ENCODE peak calls at places on chromosomes 3 and 15, in nine cellular contexts. M, S, J, O, H, P, U, Q and T are unnamed samples.

GRCh38 chr3:119570229-119570628 is 9.1 kb upstream of the ADPRH start:
- DNase-seq in Q (no peak), P (no peak), M (no peak), H (no peak), S (no peak), O (no peak), J (no peak), U (no peak), T (no peak)

GRCh38 chr3:94004301-94004910 is 24.0 kb downstream of the STX19 start:
- DNase-seq in Q (no peak), P (no peak), J (peak), S (no peak), H (no peak), M (peak), U (no peak), O (peak), T (no peak)

GRCh38 chr3:160379628-160380214 is 19.3 kb downstream of the IFT80 start:
- DNase-seq in S (no peak), O (peak), H (no peak), Q (no peak), P (no peak), J (no peak), M (peak), U (no peak), T (no peak)

GRCh38 chr3:149089395-149089794 is 3.1 kb upstream of the HLTF start:
- DNase-seq in Q (no peak), S (no peak), J (no peak), U (no peak), P (no peak), H (no peak), O (no peak), M (no peak), T (no peak)

GRCh38 chr15:38890194-38890593 is 325.6 kb upstream of the RASGRP1 start:
- DNase-seq in Q (no peak), O (no peak), J (no peak), P (no peak), H (no peak), U (no peak), S (no peak), M (no peak), T (no peak)

GRCh38 chr3:125515421-125515820 is 4.6 kb downstream of the SNX4 start:
- DNase-seq in M (no peak), P (no peak), S (no peak), U (no peak), O (no peak), Q (no peak), J (no peak), H (no peak), T (no peak)

GRCh38 chr3:43053291-43053690 is 52.6 kb downstream of the POMGNT2 start:
- DNase-seq in S (no peak), O (no peak), P (peak), M (no peak), J (no peak), U (no peak), H (no peak), Q (no peak), T (no peak)

GRCh38 chr3:134446800-134447199 is 39.0 kb downstream of the ANAPC13 start:
- DNase-seq in U (no peak), Q (no peak), J (no peak), P (no peak), O (no peak), M (no peak), S (no peak), H (no peak), T (no peak)

GRCh38 chr15:33358303-33358702 is 47.5 kb downstream of the RYR3 start:
- DNase-seq in S (no peak), J (no peak), O (no peak), P (no peak), Q (no peak), H (no peak), M (no peak), U (no peak), T (no peak)

GRCh38 chr15:84669726-84670125 is 11.7 kb upstream of the NMB start:
- DNase-seq in Q (no peak), S (no peak), H (no peak), O (no peak), J (no peak), U (no peak), P (no peak), M (no peak), T (no peak)

GRCh38 chr3:37935290-37935668 is 55.3 kb upstream of the VILL start:
- DNase-seq in Q (no peak), S (no peak), P (no peak), J (no peak), O (no peak), U (no peak), M (no peak), H (no peak), T (no peak)

GRCh38 chr3:182349051-182349450 is 444.3 kb upstream of the ATP11B start:
- DNase-seq in O (no peak), S (no peak), P (no peak), M (no peak), Q (no peak), U (no peak), H (no peak), J (no peak), T (no peak)

GRCh38 chr3:122627301-122627700 is 49.9 kb downstream of the PARP15 start:
- DNase-seq in H (no peak), J (no peak), M (no peak), U (no peak), Q (no peak), S (no peak), P (no peak), O (no peak), T (no peak)

GRCh38 chr3:98199020-98199419 is 32.5 kb downstream of the OR5H15 start:
- DNase-seq in U (no peak), H (no peak), M (no peak), O (peak), Q (no peak), P (no peak), J (no peak), S (no peak), T (no peak)

GRCh38 chr15:93986400-93986984 is 244.9 kb upstream of the MCTP2 start:
- DNase-seq in J (no peak), M (no peak), O (no peak), S (no peak), U (no peak), Q (no peak), H (no peak), P (no peak), T (no peak)

GRCh38 chr3:129441782-129442181 is 1.8 kb downstream of the IFT122 start:
- DNase-seq in J (no peak), P (no peak), H (no peak), S (peak), M (no peak), Q (no peak), U (no peak), O (peak), T (no peak)

GRCh38 chr15:58459045-58459444 is 27.3 kb downstream of the LIPC start:
- DNase-seq in J (no peak), H (no peak), P (no peak), Q (no peak), U (no peak), O (no peak), M (no peak), S (no peak), T (no peak)
- H3K27ac ChIP-seq in J (no peak), H (peak), P (peak), Q (peak), U (no peak), O (no peak), M (no peak), S (peak), T (no peak)

DNA sequence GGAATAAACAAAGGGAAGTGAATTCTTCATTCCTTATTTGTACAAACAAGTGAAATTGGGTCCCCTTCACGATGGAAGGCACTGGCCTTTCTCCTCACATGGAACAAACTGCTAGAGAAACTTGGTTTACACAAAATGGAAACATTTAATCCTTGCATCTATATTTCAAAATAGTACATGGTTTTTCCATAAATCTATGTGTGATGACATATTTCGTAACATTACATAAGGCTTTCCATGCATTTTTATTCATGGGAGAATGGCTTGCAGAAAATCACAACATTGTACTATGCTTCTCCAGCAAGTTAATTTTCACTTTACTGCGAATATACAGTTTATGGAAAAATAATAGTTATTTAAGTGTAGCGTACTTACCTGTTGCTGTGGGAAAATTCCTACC is 81.0 kb upstream of the CDIN1 start:
- DNase-seq in S (no peak), Q (no peak), M (no peak), O (no peak), H (no peak), U (no peak), P (no peak), J (no peak), T (no peak)
- H3K27ac ChIP-seq in S (no peak), Q (no peak), M (no peak), O (no peak), H (no peak), U (no peak), P (no peak), J (peak), T (no peak)

DNA sequence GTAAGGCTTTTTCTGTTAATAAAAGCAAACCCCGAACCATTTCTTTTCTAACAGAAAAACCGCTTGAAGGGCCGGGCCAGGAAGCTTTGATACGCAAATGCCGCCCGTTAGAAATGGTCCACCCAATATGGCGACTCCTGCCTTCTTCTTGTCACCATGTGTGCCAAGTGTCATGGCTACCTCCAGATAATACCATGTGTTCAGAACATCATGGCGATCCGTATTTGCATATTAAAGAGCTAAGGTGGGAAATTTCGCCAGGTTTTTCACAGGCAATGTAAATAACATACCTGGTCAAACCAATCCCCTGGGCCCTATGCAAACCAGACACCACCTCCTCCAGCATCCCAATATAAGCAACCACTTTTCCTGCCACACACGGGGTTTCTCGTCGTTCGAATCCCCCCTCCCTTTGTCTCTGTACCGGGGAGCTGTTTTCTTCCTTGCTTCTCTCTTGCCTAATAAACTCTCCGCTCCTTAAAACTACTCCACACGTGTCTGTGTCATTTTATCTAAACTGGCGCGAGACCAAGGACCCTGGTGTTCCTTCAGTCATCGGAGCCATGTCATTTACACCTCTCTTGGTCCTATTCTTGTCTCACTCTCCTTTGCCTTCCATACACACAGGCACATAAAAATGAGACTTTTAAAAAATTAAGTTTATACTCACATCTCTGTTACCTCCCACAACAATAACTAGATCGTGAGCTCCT is 34.5 kb downstream of the NCEH1 start:
- DNase-seq in M (no peak), J (no peak), S (no peak), O (no peak), Q (no peak), H (no peak), U (no peak), P (no peak), T (no peak)
- H3K27ac ChIP-seq in M (peak), J (peak), S (peak), O (no peak), Q (no peak), H (no peak), U (no peak), P (no peak), T (no peak)

GRCh38 chr3:50582083-50582482 is 12.8 kb downstream of the HEMK1 start:
- DNase-seq in S (peak), O (no peak), P (no peak), M (no peak), Q (peak), J (no peak), U (no peak), H (no peak), T (no peak)
- H3K27ac ChIP-seq in S (peak), O (no peak), P (peak), M (no peak), Q (peak), J (no peak), U (no peak), H (no peak), T (no peak)

GRCh38 chr3:57538465-57538864 is 5.7 kb downstream of the DNAH12 start:
- DNase-seq in U (no peak), S (no peak), M (no peak), H (no peak), Q (no peak), O (no peak), J (no peak), P (no peak), T (no peak)
- H3K27ac ChIP-seq in U (no peak), S (no peak), M (no peak), H (no peak), Q (no peak), O (no peak), J (no peak), P (no peak), T (no peak)

GRCh38 chr3:53170325-53171108 is 9.5 kb downstream of the PRKCD start:
- DNase-seq in M (no peak), J (no peak), H (no peak), U (no peak), S (no peak), O (no peak), Q (no peak), P (peak), T (no peak)

GRCh38 chr3:53171109-53171453 is 10.1 kb downstream of the PRKCD start:
- DNase-seq in H (no peak), P (no peak), J (no peak), U (no peak), M (no peak), S (no peak), O (no peak), Q (no peak), T (no peak)

GRCh38 chr3:53169045-53169831 is 8.2 kb downstream of the PRKCD start:
- DNase-seq in S (no peak), P (no peak), H (no peak), O (peak), U (no peak), J (no peak), M (peak), Q (no peak), T (no peak)

GRCh38 chr3:53168175-53168923 is 7.3 kb downstream of the PRKCD start:
- DNase-seq in Q (no peak), O (no peak), U (no peak), S (peak), P (no peak), J (no peak), H (no peak), M (no peak), T (no peak)

GRCh38 chr3:53169832-53170324 is 8.9 kb downstream of the PRKCD start:
- DNase-seq in H (no peak), Q (no peak), M (no peak), O (no peak), S (no peak), J (no peak), U (no peak), P (no peak), T (no peak)
- H3K27ac ChIP-seq in H (no peak), Q (no peak), M (no peak), O (no peak), S (no peak), J (no peak), U (peak), P (peak), T (no peak)

GRCh38 chr3:150275946-150276345 is 132.2 kb upstream of the TSC22D2 start:
- DNase-seq in P (no peak), H (no peak), U (no peak), O (no peak), Q (no peak), M (no peak), S (no peak), J (no peak), T (no peak)
- H3K27ac ChIP-seq in P (no peak), H (no peak), U (no peak), O (no peak), Q (no peak), M (no peak), S (no peak), J (no peak), T (no peak)

GRCh38 chr3:111737056-111737711 is 121.9 kb upstream of the PHLDB2 start:
- DNase-seq in M (no peak), O (no peak), U (no peak), J (no peak), Q (peak), S (peak), H (no peak), P (no peak), T (no peak)

GRCh38 chr3:111738790-111739189 is 120.3 kb upstream of the PHLDB2 start:
- DNase-seq in P (no peak), J (no peak), S (no peak), U (no peak), H (no peak), O (no peak), M (no peak), Q (no peak), T (no peak)

GRCh38 chr3:111738238-111738637 is 120.8 kb upstream of the PHLDB2 start:
- DNase-seq in H (no peak), O (no peak), U (no peak), J (no peak), Q (no peak), P (no peak), S (no peak), M (no peak), T (no peak)

GRCh38 chr3:111737712-111738097 is 121.4 kb upstream of the PHLDB2 start:
- DNase-seq in J (no peak), S (peak), Q (no peak), M (no peak), P (no peak), O (no peak), H (no peak), U (no peak), T (no peak)

GRCh38 chr3:111739241-111739952 is 119.7 kb upstream of the PHLDB2 start:
- DNase-seq in S (no peak), J (no peak), U (no peak), Q (no peak), O (no peak), P (no peak), H (no peak), M (no peak), T (no peak)
- H3K27ac ChIP-seq in S (peak), J (no peak), U (no peak), Q (peak), O (no peak), P (no peak), H (no peak), M (no peak), T (no peak)

GRCh38 chr15:29593629-29594028 is 228.6 kb downstream of the TJP1 start:
- DNase-seq in M (no peak), S (no peak), P (no peak), J (no peak), U (no peak), O (no peak), H (no peak), Q (no peak), T (no peak)

GRCh38 chr15:29593086-29593485 is 229.2 kb downstream of the TJP1 start:
- DNase-seq in U (no peak), S (no peak), O (no peak), Q (no peak), J (no peak), P (no peak), M (no peak), H (no peak), T (no peak)

GRCh38 chr15:29589975-29590374 is 232.3 kb downstream of the TJP1 start:
- DNase-seq in H (no peak), M (no peak), U (no peak), Q (no peak), J (no peak), O (no peak), P (no peak), S (no peak), T (no peak)
- H3K27ac ChIP-seq in H (no peak), M (no peak), U (no peak), Q (no peak), J (no peak), O (no peak), P (no peak), S (no peak), T (no peak)